ENCODE peak calls at places on chromosome 6, in five cellular contexts. R is psoas muscle, K is RWPE2, W is AG09309, I is AG04450. O is an unnamed sample.

GRCh38 chr6:24932832-24933231 is 2.9 kb downstream of the RIPOR2 start:
- DNase-seq in R (no peak), K (no peak), W (no peak), I (no peak), O (no peak)

GRCh38 chr6:107806675-107807074 is 17.4 kb downstream of the SCML4 start:
- DNase-seq in R (no peak), K (no peak), W (no peak), I (no peak), O (peak; percentile 41)

GRCh38 chr6:138691595-138692057 is 81.9 kb upstream of the CCDC28A start:
- DNase-seq in R (no peak), K (no peak), W (peak; percentile 69), I (peak; percentile 13), O (no peak)

GRCh38 chr6:169411296-169411695 is 157.7 kb upstream of the THBS2 start:
- DNase-seq in R (no peak), K (no peak), W (no peak), I (no peak), O (no peak)

GRCh38 chr6:135310291-135310690 is 129.2 kb downstream of the MYB start:
- DNase-seq in R (no peak), K (no peak), W (no peak), I (no peak), O (no peak)

GRCh38 chr6:108029226-108029921 is 45.2 kb downstream of the OSTM1 start:
- DNase-seq in R (no peak), K (no peak), W (no peak), I (no peak), O (no peak)

GRCh38 chr6:168956884-168957730 is 296.5 kb downstream of the THBS2 start:
- DNase-seq in R (peak; percentile 83), K (no peak), W (peak; percentile 82), I (peak; percentile 47), O (peak; percentile 69)

GRCh38 chr6:81894788-81895221 is 142.3 kb upstream of the TENT5A start:
- DNase-seq in R (peak; percentile 51), K (no peak), W (no peak), I (no peak), O (peak; percentile 84)

GRCh38 chr6:38688579-38689087 is 14.3 kb downstream of the GLO1 start:
- DNase-seq in R (no peak), K (no peak), W (no peak), I (no peak), O (peak; percentile 51)

GRCh38 chr6:33628401-33628964 is 7.4 kb downstream of the ITPR3 start:
- DNase-seq in R (no peak), K (no peak), W (no peak), I (no peak), O (no peak)

GRCh38 chr6:44649365-44650025 is 262.0 kb downstream of the CDC5L start:
- DNase-seq in R (no peak), K (no peak), W (peak; percentile 39), I (no peak), O (no peak)

GRCh38 chr6:2868637-2869379 is 27.1 kb upstream of the SERPINB1 start:
- DNase-seq in R (no peak), K (no peak), W (no peak), I (no peak), O (no peak)

GRCh38 chr6:44222987-44223470 is 366 bp upstream of the SLC29A1 start:
- DNase-seq in R (no peak), K (no peak), W (no peak), I (no peak), O (no peak)

GRCh38 chr6:11833626-11834592 is 55.3 kb upstream of the ADTRP start:
- DNase-seq in R (no peak), K (no peak), W (no peak), I (no peak), O (no peak)

GRCh38 chr6:36347635-36348034 is 10.9 kb upstream of the BNIP5 start:
- DNase-seq in R (no peak), K (no peak), W (no peak), I (no peak), O (no peak)

GRCh38 chr6:26327450-26328264 is 37.3 kb upstream of the BTN3A2 start:
- DNase-seq in R (no peak), K (no peak), W (no peak), I (no peak), O (no peak)

GRCh38 chr6:135586844-135587243 is 89.3 kb upstream of the AHI1 start:
- DNase-seq in R (no peak), K (no peak), W (no peak), I (no peak), O (no peak)

GRCh38 chr6:31070711-31071197 is 41.6 kb downstream of the C6orf15 start:
- DNase-seq in R (no peak), K (no peak), W (no peak), I (peak; percentile 60), O (no peak)

GRCh38 chr6:83474309-83474708 is 38.0 kb upstream of the PRSS35 start:
- DNase-seq in R (no peak), K (no peak), W (no peak), I (no peak), O (peak; percentile 60)

GRCh38 chr6:42300701-42301100 is 83.0 kb upstream of the MRPS10 start:
- DNase-seq in R (no peak), K (no peak), W (no peak), I (no peak), O (no peak)

GRCh38 chr6:25002326-25003066 is 66.7 kb upstream of the RIPOR2 start:
- DNase-seq in R (no peak), K (no peak), W (no peak), I (no peak), O (no peak)

GRCh38 chr6:40336296-40336695 is 250.9 kb downstream of the LRFN2 start:
- DNase-seq in R (no peak), K (no peak), W (no peak), I (no peak), O (no peak)

GRCh38 chr6:129849456-129849855 is 11.7 kb downstream of the TMEM244 start:
- DNase-seq in R (no peak), K (no peak), W (no peak), I (no peak), O (no peak)

GRCh38 chr6:162076816-162077215 is 650.8 kb downstream of the PRKN start:
- DNase-seq in R (no peak), K (no peak), W (no peak), I (no peak), O (no peak)

GRCh38 chr6:37696220-37696840 is 1.4 kb downstream of the MDGA1 start:
- DNase-seq in R (no peak), K (no peak), W (no peak), I (no peak), O (no peak)

GRCh38 chr6:139858444-139858843 is 484.0 kb upstream of the CITED2 start:
- DNase-seq in R (no peak), K (no peak), W (no peak), I (no peak), O (no peak)

GRCh38 chr6:158972241-158973233 is 27.5 kb downstream of the RSPH3 start:
- DNase-seq in R (no peak), K (no peak), W (peak; percentile 24), I (peak; percentile 11), O (no peak)

GRCh38 chr6:26552640-26553189 is 14.5 kb downstream of the HMGN4 start:
- DNase-seq in R (no peak), K (no peak), W (no peak), I (no peak), O (no peak)

GRCh38 chr6:148422085-148422484 is 79.4 kb downstream of the SASH1 start:
- DNase-seq in R (no peak), K (no peak), W (no peak), I (no peak), O (no peak)

GRCh38 chr6:118894425-118895240 is 681 bp downstream of the ASF1A start:
- DNase-seq in R (peak; percentile 87), K (no peak), W (no peak), I (no peak), O (peak; percentile 77)

GRCh38 chr6:105510746-105511145 is 107.9 kb upstream of the PREP start:
- DNase-seq in R (no peak), K (no peak), W (peak; percentile 34), I (peak; percentile 32), O (no peak)

GRCh38 chr6:156175971-156176421 is 601.2 kb upstream of the ARID1B start:
- DNase-seq in R (peak; percentile 61), K (no peak), W (no peak), I (no peak), O (no peak)

GRCh38 chr6:5025911-5026819 is 22.3 kb upstream of the RPP40 start:
- DNase-seq in R (peak; percentile 67), K (no peak), W (no peak), I (no peak), O (peak; percentile 65)

GRCh38 chr6:154243793-154244768 is 112.5 kb downstream of the IPCEF1 start:
- DNase-seq in R (no peak), K (no peak), W (no peak), I (no peak), O (no peak)
- H3K4me3 ChIP-seq in R (no peak overlapping the region), K (no peak overlapping the region), W (no peak overlapping the region), I (no peak overlapping the region), O (no peak overlapping the region)

GRCh38 chr6:124963416-124964083 is 1.3 kb downstream of the RNF217 start:
- DNase-seq in R (peak; percentile 59), K (no peak), W (no peak), I (peak; percentile 56), O (no peak)

GRCh38 chr6:124964084-124964763 is 2.0 kb downstream of the RNF217 start:
- DNase-seq in R (no peak), K (no peak), W (no peak), I (no peak), O (peak; percentile 28)

GRCh38 chr6:124967444-124967843 is 5.2 kb downstream of the RNF217 start:
- DNase-seq in R (no peak), K (no peak), W (no peak), I (no peak), O (no peak)

GRCh38 chr6:124962617-124963415 is 579 bp downstream of the RNF217 start:
- DNase-seq in R (peak; percentile 68), K (no peak), W (no peak), I (no peak), O (peak; percentile 71)

DNA sequence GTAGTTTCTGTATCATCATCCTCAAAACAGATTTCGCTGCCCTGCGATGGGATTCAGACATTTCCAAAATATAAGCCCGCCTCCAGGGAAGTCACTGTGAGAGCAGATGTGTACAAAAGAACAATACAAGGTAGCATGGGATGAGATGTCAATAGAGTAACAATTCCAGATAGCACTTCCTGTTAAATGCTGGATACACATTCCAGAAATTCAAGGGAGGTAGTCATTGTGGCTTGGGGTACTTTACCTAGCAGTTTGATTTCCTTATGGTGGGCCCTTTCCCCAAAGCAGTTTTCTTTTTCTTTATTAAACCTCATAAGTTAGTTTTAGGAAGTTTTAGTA is 2.5 kb downstream of the RNF217 start:
- DNase-seq in R (no peak), K (no peak), W (no peak), I (no peak), O (no peak)
- H3K4me3 ChIP-seq in R (peak overlapping the region; percentile 85), K (peak overlapping the region; percentile 91), W (peak overlapping the region; percentile 81), I (peak overlapping the region; percentile 90), O (peak overlapping the region; percentile 51)

DNA sequence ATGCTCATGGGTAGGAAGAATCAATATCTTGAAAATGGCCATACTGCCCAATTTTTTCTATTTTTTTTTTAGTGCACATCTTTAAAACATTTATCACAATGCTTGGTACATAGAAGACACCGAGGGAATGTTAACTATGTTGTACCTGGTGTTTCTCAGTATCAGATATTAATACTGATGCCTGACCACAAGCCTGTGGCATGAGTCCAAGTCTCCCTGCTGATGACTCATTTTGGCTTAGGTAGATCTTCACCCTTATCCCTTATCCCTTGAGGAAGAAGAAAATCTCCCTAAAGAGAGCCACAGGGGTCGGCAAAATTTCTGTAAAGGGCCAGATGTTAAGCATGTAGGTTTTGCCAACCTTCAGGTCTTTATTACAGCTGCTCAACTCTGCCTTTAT is 14.5 kb downstream of the CD109 start:
- DNase-seq in R (no peak), K (peak; percentile 80), W (no peak), I (no peak), O (no peak)
- H3K4me3 ChIP-seq in R (no peak overlapping the region), K (no peak overlapping the region), W (no peak overlapping the region), I (no peak overlapping the region), O (no peak overlapping the region)

GRCh38 chr6:259901-260508 is 32.3 kb upstream of the DUSP22 start:
- DNase-seq in R (no peak), K (no peak), W (no peak), I (no peak), O (no peak)
- H3K4me3 ChIP-seq in R (no peak overlapping the region), K (no peak overlapping the region), W (no peak overlapping the region), I (no peak overlapping the region), O (no peak overlapping the region)

O was measured in right lobe of liver.